ENCODE peak calls at places on chromosomes 2 and 18, in six cellular contexts. E is GM12878, S is K562, C is IMR-90, F is pancreas, Z is body of pancreas. G is an unnamed sample. For H3K4me1, the result is how much of the 10 kb centered on the place peaks cover.

GRCh38 chr2:19649785-19650380 is 251.9 kb downstream of the TTC32 start:
- DNase-seq in C (peak), E (no peak), S (no peak), Z (no peak), F (no peak), G (no peak)

GRCh38 chr2:5365871-5366461 is 326.2 kb upstream of the SOX11 start:
- DNase-seq in F (peak), C (peak), S (peak), E (no peak), Z (peak), G (peak)

GRCh38 chr2:173759959-173760358 is 205.2 kb downstream of the SP3 start:
- DNase-seq in E (no peak), F (no peak), Z (no peak), S (no peak), C (no peak), G (no peak)

GRCh38 chr2:65576278-65576677 is 143.9 kb upstream of the SPRED2 start:
- DNase-seq in C (no peak), E (no peak), F (no peak), S (no peak), Z (no peak), G (no peak)

GRCh38 chr2:199366406-199366805 is 91.3 kb downstream of the SATB2 start:
- DNase-seq in E (no peak), C (peak), S (no peak), Z (no peak), F (no peak), G (no peak)

GRCh38 chr2:172095146-172095904 is 7.4 kb downstream of the DLX2 start:
- DNase-seq in F (no peak), S (no peak), Z (peak), E (no peak), C (peak), G (peak)

GRCh38 chr2:232432598-232433184 is 23.3 kb upstream of the ALPI start:
- DNase-seq in C (no peak), E (no peak), F (no peak), S (no peak), Z (no peak), G (no peak)

GRCh38 chr2:233416199-233416598 is 61.9 kb downstream of the DGKD start:
- DNase-seq in S (no peak), Z (no peak), E (no peak), F (no peak), C (no peak), G (no peak)

GRCh38 chr2:220228310-220229006 is 601.0 kb downstream of the SLC4A3 start:
- DNase-seq in S (no peak), E (no peak), Z (peak), F (no peak), C (peak), G (no peak)

GRCh38 chr2:97957432-97958183 is 38.1 kb downstream of the TMEM131 start:
- DNase-seq in E (no peak), C (peak), Z (no peak), S (no peak), F (no peak), G (peak)

GRCh38 chr2:53964987-53965687 is 5.7 kb downstream of the PSME4 start:
- DNase-seq in S (no peak), C (no peak), F (no peak), E (no peak), Z (no peak), G (no peak)

GRCh38 chr2:206614825-206615224 is 27.5 kb upstream of the FAM237A start:
- DNase-seq in Z (no peak), S (peak), C (peak), E (no peak), F (no peak), G (no peak)

GRCh38 chr18:74745658-74746403 is 148.2 kb downstream of the ZNF407 start:
- DNase-seq in S (peak), C (peak), Z (no peak), E (no peak), F (no peak), G (no peak)

GRCh38 chr2:40302751-40303150 is 149.1 kb downstream of the SLC8A1 start:
- DNase-seq in Z (no peak), F (no peak), E (no peak), C (peak), S (no peak), G (no peak)

GRCh38 chr2:206198677-206199076 is 39.0 kb downstream of the EEF1B2 start:
- DNase-seq in Z (no peak), S (no peak), F (no peak), E (no peak), C (peak), G (no peak)

GRCh38 chr18:44682871-44683221 is 2.2 kb downstream of the SETBP1 start:
- DNase-seq in C (no peak), F (peak), S (no peak), Z (peak), E (no peak), G (no peak)
- H3K4me1 ChIP-seq in C (under half), F (under half), S (under half), Z (half or more), E (under half), G (under half)

GRCh38 chr2:44927979-44928659 is 13.4 kb upstream of the SIX3 start:
- DNase-seq in S (no peak), E (no peak), C (no peak), F (no peak), Z (no peak), G (no peak)
- H3K4me1 ChIP-seq in S (under half), E (under half), C (under half), F (under half), Z (under half), G (under half)

DNA sequence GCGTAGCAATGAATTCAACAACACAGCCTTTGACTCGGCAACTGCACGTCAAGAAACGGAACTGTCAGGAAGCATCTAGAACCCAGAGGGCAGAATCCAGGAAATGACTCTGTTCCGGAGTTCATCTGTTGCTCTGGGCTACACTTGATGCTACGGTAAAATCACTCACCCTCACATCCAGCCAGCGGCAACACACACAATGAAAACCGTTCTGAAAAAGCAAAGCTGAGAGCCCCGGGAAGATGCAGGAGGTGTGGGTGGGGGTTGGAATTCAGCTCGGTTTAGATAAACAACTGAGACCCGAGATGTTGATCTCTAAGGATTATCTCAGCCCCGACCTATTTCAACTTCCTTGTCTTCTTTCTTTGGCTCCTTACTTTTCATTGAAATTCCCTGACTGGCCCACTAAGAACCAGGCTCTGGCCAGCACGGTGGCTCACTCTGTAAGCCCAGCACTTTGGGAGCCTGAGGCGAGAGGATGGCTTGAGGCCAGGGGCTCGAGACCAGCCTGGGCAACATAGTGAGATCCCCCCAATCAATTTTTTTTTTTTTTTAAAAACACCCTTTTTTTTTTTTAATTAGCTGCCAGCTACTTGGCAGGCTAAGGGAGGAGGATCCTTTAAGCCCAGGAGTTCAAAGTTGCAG is 13.3 kb upstream of the RAB17 start:
- DNase-seq in Z (peak), E (peak), C (peak), F (no peak), S (no peak), G (peak)
- H3K4me1 ChIP-seq in Z (under half), E (under half), C (under half), F (under half), S (under half), G (under half)

DNA sequence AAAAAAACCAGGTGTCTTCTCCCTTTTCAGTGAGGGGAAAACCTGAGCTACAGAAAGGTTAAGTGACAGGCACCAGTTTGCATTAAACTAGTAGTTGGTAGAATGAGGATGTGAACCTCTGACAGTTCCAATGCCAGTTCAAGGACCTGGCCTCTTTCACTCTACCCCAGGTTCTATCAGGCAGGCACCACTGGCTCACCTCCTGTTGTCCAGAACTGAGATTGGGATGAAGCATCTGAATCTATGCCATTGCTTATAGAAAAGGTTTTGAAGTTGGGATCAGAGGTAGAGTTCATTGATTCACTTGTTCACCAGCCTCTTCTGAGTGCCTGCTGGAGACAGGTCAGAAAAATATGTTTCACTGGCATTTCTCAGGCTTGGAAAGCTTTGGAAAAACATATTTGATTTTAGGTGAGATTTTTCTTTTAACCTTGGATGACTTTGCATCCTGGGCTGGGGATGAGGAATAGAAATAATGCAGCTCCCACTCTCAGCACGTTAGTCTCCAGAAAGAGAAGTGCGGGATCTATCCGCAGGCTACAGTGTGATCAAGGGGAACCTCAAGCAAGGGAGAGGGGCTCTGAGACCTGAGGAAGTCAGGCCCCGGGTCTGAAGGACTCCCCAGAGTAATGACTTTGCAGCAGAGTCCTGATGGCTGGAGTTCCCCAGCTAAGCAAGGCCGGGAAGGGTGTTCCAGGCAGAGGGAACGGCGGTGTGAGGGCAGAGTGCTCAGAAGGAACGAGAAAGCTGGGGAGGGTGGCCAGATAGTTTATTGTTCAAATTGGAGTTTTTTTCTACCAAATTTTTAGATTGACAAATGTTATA is 250.3 kb downstream of the MYCN start:
- DNase-seq in Z (no peak), S (no peak), C (no peak), F (no peak), E (no peak), G (no peak)
- H3K4me1 ChIP-seq in Z (under half), S (under half), C (under half), F (under half), E (under half), G (under half)

GRCh38 chr2:86491088-86491487 is 49.9 kb downstream of the KDM3A start:
- DNase-seq in C (no peak), E (no peak), F (no peak), S (no peak), Z (no peak), G (no peak)

GRCh38 chr2:86487062-86487461 is 45.9 kb downstream of the KDM3A start:
- DNase-seq in C (no peak), F (no peak), S (no peak), E (no peak), Z (no peak), G (no peak)

GRCh38 chr2:86488561-86489250 is 47.5 kb downstream of the KDM3A start:
- DNase-seq in Z (no peak), E (no peak), S (no peak), F (no peak), C (no peak), G (no peak)

GRCh38 chr2:86490245-86490644 is 49.1 kb downstream of the KDM3A start:
- DNase-seq in Z (no peak), S (no peak), F (no peak), E (no peak), C (no peak), G (no peak)

DNA sequence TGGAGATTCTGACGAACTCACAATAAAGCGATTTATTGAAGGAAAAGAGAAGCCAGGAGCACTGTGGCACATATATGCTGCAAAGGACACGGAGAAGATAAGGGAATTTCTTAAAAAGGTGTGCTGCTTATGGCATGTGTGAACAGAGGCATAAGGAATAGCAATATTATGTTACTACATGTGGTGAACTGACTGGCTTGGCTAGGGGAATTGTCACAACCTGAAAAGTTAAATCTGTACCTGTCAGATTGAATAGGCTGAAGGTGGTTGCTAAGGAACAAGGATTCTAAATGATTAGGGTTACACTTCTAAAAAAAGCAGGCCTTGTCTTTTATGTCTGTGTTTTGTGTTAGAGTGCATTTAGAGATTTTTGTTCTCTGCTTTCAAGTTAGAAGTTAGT is 48.4 kb downstream of the KDM3A start:
- DNase-seq in F (no peak), Z (no peak), E (no peak), C (no peak), S (no peak), G (no peak)
- H3K4me1 ChIP-seq in F (under half), Z (under half), E (under half), C (under half), S (under half), G (under half)

GRCh38 chr2:2734308-2734707 is 403.2 kb upstream of the MYT1L start:
- DNase-seq in E (no peak), F (no peak), Z (no peak), C (no peak), S (no peak), G (no peak)
- H3K4me1 ChIP-seq in E (under half), F (under half), Z (under half), C (under half), S (under half), G (under half)

GRCh38 chr2:236546561-236546961 is 23.1 kb upstream of the ACKR3 start:
- DNase-seq in Z (no peak), F (no peak), C (no peak), E (peak), S (no peak), G (no peak)
- H3K4me1 ChIP-seq in Z (under half), F (under half), C (under half), E (half or more), S (under half), G (under half)